ENCODE peak calls at places on chromosomes 6 and 20, in six cellular contexts. Z is iPS DF 6.9; B is naive thymus-derived CD4-positive, alpha-beta T cell; S is CD8-positive, alpha-beta T cell; Q is HL-60; O is uterus. U is an unnamed sample.

GRCh38 chr20:44264287-44264686 is 17.2 kb downstream of the GDAP1L1 start:
- DNase-seq in Z (no peak), B (no peak), S (no peak), Q (no peak), O (no peak), U (no peak)

GRCh38 chr6:53746442-53747103 is 48.2 kb upstream of the LRRC1 start:
- DNase-seq in Z (no peak), B (no peak), S (no peak), Q (no peak), O (no peak), U (no peak)

GRCh38 chr6:167393731-167394130 is 68.8 kb downstream of the TTLL2 start:
- DNase-seq in Z (no peak), B (no peak), S (no peak), Q (no peak), O (no peak), U (no peak)

GRCh38 chr6:30135757-30136156 is at the start of gene TRIM40:
- DNase-seq in Z (no peak), B (no peak), S (no peak), Q (no peak), O (no peak), U (no peak)

GRCh38 chr6:160933256-160933655 is 58.3 kb upstream of the MAP3K4 start:
- DNase-seq in Z (peak), B (no peak), S (no peak), Q (no peak), O (no peak), U (no peak)

GRCh38 chr20:43843096-43843964 is 71.3 kb upstream of the TOX2 start:
- DNase-seq in Z (no peak), B (no peak), S (no peak), Q (peak), O (no peak), U (peak)

GRCh38 chr6:3698021-3698420 is 53.5 kb downstream of the PXDC1 start:
- DNase-seq in Z (no peak), B (no peak), S (no peak), Q (no peak), O (no peak), U (no peak)

GRCh38 chr20:31718952-31719643 is 3.6 kb downstream of the BCL2L1 start:
- DNase-seq in Z (no peak), B (no peak), S (no peak), Q (no peak), O (no peak), U (no peak)

GRCh38 chr20:58511861-58512260 is 3.3 kb downstream of the APCDD1L start:
- DNase-seq in Z (no peak), B (no peak), S (no peak), Q (no peak), O (no peak), U (no peak)

GRCh38 chr20:36407196-36407733 is 101.1 kb downstream of the DLGAP4 start:
- DNase-seq in Z (no peak), B (no peak), S (no peak), Q (no peak), O (no peak), U (no peak)

GRCh38 chr6:8930009-8930408 is 494.7 kb upstream of the SLC35B3 start:
- DNase-seq in Z (no peak), B (no peak), S (no peak), Q (no peak), O (no peak), U (no peak)

GRCh38 chr20:2210646-2211556 is 84.9 kb upstream of the TGM3 start:
- DNase-seq in Z (no peak), B (no peak), S (no peak), Q (peak), O (no peak), U (no peak)

GRCh38 chr6:159110013-159110412 is 59.2 kb upstream of the FNDC1 start:
- DNase-seq in Z (peak), B (peak), S (no peak), Q (no peak), O (no peak), U (peak)

GRCh38 chr20:36366623-36367369 is 60.7 kb downstream of the DLGAP4 start:
- DNase-seq in Z (no peak), B (no peak), S (no peak), Q (no peak), O (no peak), U (no peak)

GRCh38 chr6:35400901-35401311 is 51.2 kb upstream of the FANCE start:
- DNase-seq in Z (no peak), B (no peak), S (no peak), Q (no peak), O (no peak), U (no peak)

GRCh38 chr6:47152666-47153065 is 110.5 kb upstream of the ADGRF1 start:
- DNase-seq in Z (no peak), B (no peak), S (no peak), Q (no peak), O (no peak), U (no peak)

GRCh38 chr6:42407379-42407778 is 44.3 kb downstream of the TRERF1 start:
- DNase-seq in Z (no peak), B (no peak), S (peak), Q (peak), O (no peak), U (peak)

GRCh38 chr20:61972910-61973508 is 92.7 kb downstream of the TAF4 start:
- DNase-seq in Z (no peak), B (no peak), S (no peak), Q (no peak), O (no peak), U (no peak)

GRCh38 chr6:10977231-10977968 is 66.7 kb downstream of the ELOVL2 start:
- DNase-seq in Z (no peak), B (no peak), S (no peak), Q (no peak), O (no peak), U (no peak)

GRCh38 chr6:89122625-89123024 is 4.8 kb upstream of the SRSF12 start:
- DNase-seq in Z (no peak), B (peak), S (no peak), Q (no peak), O (no peak), U (peak)

GRCh38 chr6:156689656-156690055 is 87.5 kb upstream of the ARID1B start:
- DNase-seq in Z (no peak), B (no peak), S (no peak), Q (no peak), O (no peak), U (no peak)

GRCh38 chr6:36404164-36404563 is 16.7 kb upstream of the ETV7 start:
- DNase-seq in Z (no peak), B (no peak), S (no peak), Q (no peak), O (no peak), U (no peak)

GRCh38 chr6:112232845-112233256 is 21.5 kb downstream of the LAMA4 start:
- DNase-seq in Z (no peak), B (no peak), S (no peak), Q (no peak), O (peak), U (no peak)

GRCh38 chr20:43915209-43916072 is 789 bp downstream of the TOX2 start:
- DNase-seq in Z (no peak), B (peak), S (peak), Q (no peak), O (no peak), U (peak)

GRCh38 chr6:126337323-126337722 is 2.6 kb upstream of the CENPW start:
- DNase-seq in Z (no peak), B (no peak), S (no peak), Q (peak), O (peak), U (no peak)

GRCh38 chr6:80638222-80639055 is 532.0 kb downstream of the BCKDHB start:
- DNase-seq in Z (no peak), B (no peak), S (no peak), Q (no peak), O (peak), U (peak)

GRCh38 chr6:168648240-168648639 is 207.3 kb downstream of the SMOC2 start:
- DNase-seq in Z (no peak), B (no peak), S (no peak), Q (no peak), O (no peak), U (no peak)
- H3K4me3 ChIP-seq in Z (no peak), B (no peak), S (no peak), Q (no peak), O (no peak), U (no peak)

DNA sequence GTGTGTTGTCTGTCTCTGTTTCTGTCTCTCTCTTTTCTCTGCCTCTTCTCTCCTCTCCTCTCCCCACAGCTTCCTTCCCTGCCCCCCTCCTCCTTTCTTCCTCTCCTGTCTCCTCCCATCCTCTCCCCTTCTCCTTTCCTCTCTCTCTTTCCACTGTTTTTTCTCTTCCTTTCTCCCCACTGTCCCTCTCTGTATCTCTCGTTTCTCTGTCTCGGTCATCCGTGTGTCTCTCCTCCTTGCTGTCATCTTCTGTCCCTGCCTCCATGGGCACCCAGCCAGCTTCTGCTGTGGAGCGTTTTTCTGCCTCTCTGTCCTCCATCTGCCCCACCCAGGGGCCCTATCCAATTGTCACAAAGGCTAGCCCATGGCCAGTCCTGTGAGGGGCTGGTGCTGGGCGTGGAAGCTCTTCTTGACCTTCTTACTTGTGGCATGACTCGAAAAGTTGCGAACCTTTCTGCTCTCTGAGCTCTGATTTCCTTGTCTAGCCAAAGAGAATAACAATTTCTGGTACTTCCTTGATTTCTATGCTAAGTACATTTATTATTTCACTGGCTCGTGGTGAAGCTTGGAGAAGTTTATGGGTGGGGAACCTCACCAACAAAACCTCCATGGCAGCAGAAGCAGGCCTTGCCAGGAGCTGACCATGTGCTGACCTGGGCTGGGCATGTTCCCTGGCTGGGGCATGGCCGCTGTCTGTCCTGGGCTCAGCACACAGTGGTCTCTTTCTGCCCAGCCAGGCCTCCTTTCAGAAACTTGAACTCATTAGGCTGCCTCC is 69.3 kb downstream of the CEBPB start:
- DNase-seq in Z (no peak), B (no peak), S (no peak), Q (no peak), O (no peak), U (no peak)
- H3K4me3 ChIP-seq in Z (no peak), B (no peak), S (no peak), Q (no peak), O (no peak), U (no peak)

GRCh38 chr20:47574616-47575401 is 73.1 kb downstream of the NCOA3 start:
- DNase-seq in Z (no peak), B (no peak), S (no peak), Q (no peak), O (no peak), U (peak)
- H3K4me3 ChIP-seq in Z (no peak), B (no peak), S (no peak), Q (no peak), O (no peak), U (peak)

DNA sequence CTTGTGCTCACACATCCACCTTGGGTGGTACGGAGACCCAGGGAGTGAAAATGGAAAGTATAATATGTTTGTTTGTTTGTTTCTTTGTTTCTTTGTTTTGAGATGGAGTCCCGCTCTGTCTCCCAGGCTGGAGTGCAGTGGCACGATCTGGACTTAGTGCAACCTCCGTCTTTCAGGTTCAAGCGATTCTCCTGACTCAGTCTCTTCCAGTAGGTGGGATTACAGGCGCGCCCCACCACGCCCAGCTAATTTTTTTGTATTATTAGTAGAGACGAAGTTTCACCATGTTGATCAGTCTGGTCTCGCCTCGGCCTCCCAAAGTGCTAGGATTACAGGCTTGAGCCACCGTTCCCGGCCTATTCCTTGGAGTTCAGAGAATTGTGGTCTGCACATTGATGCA is 115.4 kb downstream of the TRIM27 start:
- DNase-seq in Z (no peak), B (no peak), S (no peak), Q (no peak), O (no peak), U (no peak)
- H3K4me3 ChIP-seq in Z (no peak), B (no peak), S (no peak), Q (no peak), O (no peak), U (peak)

DNA sequence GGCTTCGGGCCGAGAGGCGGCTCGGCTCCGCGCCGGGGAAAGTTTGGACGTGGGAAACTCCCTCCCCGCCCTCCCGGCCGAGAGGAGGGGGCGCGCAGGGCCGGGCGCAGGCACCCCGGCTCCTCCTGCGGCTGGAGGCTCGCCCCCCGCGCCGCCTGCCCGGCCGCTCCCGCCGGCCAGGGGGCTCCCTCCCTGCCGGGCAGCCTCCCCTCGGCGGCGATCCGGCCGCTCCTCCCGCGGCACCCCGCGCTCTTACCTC is 370 bp downstream of the CDH22 start:
- DNase-seq in Z (no peak), B (no peak), S (peak), Q (no peak), O (no peak), U (no peak)
- H3K4me3 ChIP-seq in Z (peak), B (no peak), S (no peak), Q (peak), O (no peak), U (no peak)

GRCh38 chr20:13838664-13839063 is 53.8 kb downstream of the NDUFAF5 start:
- DNase-seq in Z (no peak), B (no peak), S (no peak), Q (no peak), O (no peak), U (no peak)

GRCh38 chr20:13840093-13840465 is 55.3 kb downstream of the NDUFAF5 start:
- DNase-seq in Z (no peak), B (no peak), S (no peak), Q (no peak), O (no peak), U (no peak)

GRCh38 chr20:13844296-13844695 is 59.5 kb downstream of the NDUFAF5 start:
- DNase-seq in Z (no peak), B (no peak), S (no peak), Q (no peak), O (no peak), U (no peak)

GRCh38 chr20:13841206-13841605 is 56.4 kb downstream of the NDUFAF5 start:
- DNase-seq in Z (no peak), B (no peak), S (no peak), Q (no peak), O (no peak), U (no peak)

DNA sequence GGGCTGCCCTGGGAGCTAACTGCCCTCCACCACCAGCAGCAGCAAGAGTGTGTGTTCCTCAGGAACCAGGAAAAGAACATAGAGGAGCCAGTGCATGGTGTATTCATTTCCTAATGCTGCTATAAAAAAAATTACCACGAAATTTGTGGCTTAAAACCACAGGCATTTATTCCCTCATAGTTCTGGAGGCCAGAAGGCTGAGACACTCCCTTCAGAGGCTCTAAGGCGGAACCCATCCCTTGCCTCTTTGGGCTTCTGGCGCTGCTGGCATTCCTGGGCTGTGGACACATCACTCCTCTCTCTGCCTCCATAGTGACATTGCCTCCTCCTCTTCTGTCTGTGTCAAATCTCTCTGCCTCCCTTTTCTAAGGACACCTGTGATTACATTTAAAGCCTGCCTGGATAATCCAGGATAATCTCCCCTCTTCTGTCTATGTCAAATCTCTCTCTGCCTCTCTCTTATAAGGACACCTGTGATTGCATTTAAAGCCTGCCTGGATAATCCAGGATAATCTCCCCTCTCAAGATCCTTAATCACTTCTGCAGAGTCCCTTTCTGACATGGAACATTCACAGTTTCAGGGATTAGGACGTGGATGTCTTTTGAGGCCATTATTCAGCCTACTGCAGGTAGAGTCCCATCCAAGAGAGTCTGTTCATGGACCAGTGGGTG is 54.7 kb downstream of the NDUFAF5 start:
- DNase-seq in Z (no peak), B (no peak), S (no peak), Q (no peak), O (no peak), U (no peak)
- H3K4me3 ChIP-seq in Z (no peak), B (no peak), S (no peak), Q (no peak), O (no peak), U (no peak)